ENCODE peak calls at places on chromosomes 1 and 21, in seven cellular contexts. E, Y, S, P, U, N and M are unnamed samples.

GRCh38 chr1:217393901-217394300 is 237.0 kb downstream of the GPATCH2 start:
- DNase-seq in E (no peak), N (peak), S (no peak), P (no peak), U (peak), Y (no peak), M (no peak)

GRCh38 chr1:209398330-209398991 is 185.1 kb upstream of the CAMK1G start:
- DNase-seq in Y (peak), E (peak), U (peak), N (peak), P (peak), S (no peak), M (peak)

GRCh38 chr1:190179817-190180216 is 297.8 kb downstream of the BRINP3 start:
- DNase-seq in Y (no peak), E (no peak), U (no peak), P (no peak), S (no peak), N (peak), M (peak)

GRCh38 chr1:181987334-181987870 is 74.1 kb downstream of the ZNF648 start:
- DNase-seq in N (no peak), Y (no peak), E (no peak), S (no peak), U (no peak), P (no peak), M (peak)

GRCh38 chr1:201982082-201982922 is at the start of gene RNPEP:
- DNase-seq in Y (peak), S (peak), N (peak), E (peak), P (no peak), U (peak), M (peak)

GRCh38 chr1:182085726-182086125 is 24.2 kb upstream of the ZNF648 start:
- DNase-seq in E (no peak), P (no peak), S (no peak), Y (no peak), N (no peak), U (no peak), M (no peak)

GRCh38 chr1:110019790-110020189 is 14.6 kb upstream of the STRIP1 start:
- DNase-seq in P (no peak), Y (no peak), N (no peak), S (no peak), E (no peak), U (no peak), M (no peak)

GRCh38 chr1:94418664-94419655 is 771 bp downstream of the ABCD3 start:
- DNase-seq in N (peak), S (no peak), P (no peak), Y (peak), U (peak), E (no peak), M (peak)

GRCh38 chr1:219040291-219040690 is 133.4 kb upstream of the LYPLAL1 start:
- DNase-seq in N (no peak), Y (no peak), S (no peak), P (no peak), E (no peak), U (no peak), M (no peak)

GRCh38 chr1:64030411-64030810 is 173.0 kb upstream of the UBE2U start:
- DNase-seq in U (no peak), S (no peak), P (no peak), E (no peak), Y (no peak), N (no peak), M (peak)

GRCh38 chr1:65330822-65331221 is 21.5 kb downstream of the DNAJC6 start:
- DNase-seq in S (no peak), Y (no peak), E (no peak), P (no peak), U (peak), N (no peak), M (no peak)

GRCh38 chr1:207494171-207494570 is 1.8 kb upstream of the CR1 start:
- DNase-seq in Y (no peak), E (no peak), N (no peak), P (no peak), U (no peak), S (no peak), M (no peak)

GRCh38 chr1:230682882-230683610 is 30.9 kb downstream of the AGT start:
- DNase-seq in S (no peak), Y (no peak), U (no peak), P (no peak), E (no peak), N (peak), M (no peak)

GRCh38 chr1:13528320-13528719 is 14.5 kb upstream of the LRRC38 start:
- DNase-seq in P (no peak), Y (no peak), U (no peak), S (no peak), N (no peak), E (no peak), M (no peak)

GRCh38 chr1:23525558-23526174 is 5.4 kb downstream of the E2F2 start:
- DNase-seq in E (peak), P (no peak), Y (no peak), S (no peak), N (no peak), U (no peak), M (no peak)

GRCh38 chr1:954927-955326 is 4.1 kb downstream of the NOC2L start:
- DNase-seq in P (no peak), E (no peak), N (no peak), U (no peak), Y (no peak), S (no peak), M (no peak)

GRCh38 chr21:38721983-38722382 is 83.7 kb upstream of the ETS2 start:
- DNase-seq in U (no peak), S (no peak), Y (no peak), E (no peak), P (no peak), N (no peak), M (no peak)

GRCh38 chr1:73310797-73311381 is 887.1 kb downstream of the LRRIQ3 start:
- DNase-seq in U (no peak), S (no peak), E (no peak), N (no peak), Y (no peak), P (no peak), M (no peak)

GRCh38 chr1:186139706-186140105 is 235.3 kb downstream of the TPR start:
- DNase-seq in N (peak), P (peak), U (no peak), S (no peak), E (no peak), Y (no peak), M (peak)

GRCh38 chr1:207389728-207390464 is 64.2 kb upstream of the CR2 start:
- DNase-seq in Y (no peak), U (no peak), N (peak), E (peak), S (no peak), P (no peak), M (peak)

GRCh38 chr1:1272341-1273151 is 1.1 kb downstream of the UBE2J2 start:
- DNase-seq in E (no peak), S (no peak), Y (no peak), P (no peak), N (no peak), U (no peak), M (no peak)

GRCh38 chr1:39509360-39510009 is 18.0 kb downstream of the BMP8A start:
- DNase-seq in Y (peak), S (no peak), N (no peak), U (no peak), E (no peak), P (no peak), M (no peak)

GRCh38 chr1:180542113-180542512 is 16.7 kb upstream of the OVAAL start:
- DNase-seq in P (no peak), N (peak), E (no peak), Y (no peak), U (peak), S (no peak), M (peak)

GRCh38 chr1:211613108-211613947 is 34.4 kb upstream of the SLC30A1 start:
- DNase-seq in Y (peak), E (peak), N (peak), P (peak), S (no peak), U (no peak), M (peak)

GRCh38 chr1:178031856-178032320 is 62.0 kb upstream of the RASAL2 start:
- DNase-seq in P (peak), N (peak), E (peak), S (peak), U (peak), Y (peak), M (peak)

GRCh38 chr1:1058921-1059493 is 15.1 kb downstream of the RNF223 start:
- DNase-seq in P (no peak), N (no peak), E (peak), S (no peak), Y (no peak), U (no peak), M (no peak)

GRCh38 chr1:3241236-3241550 is 172.2 kb downstream of the PRDM16 start:
- DNase-seq in E (no peak), P (no peak), Y (no peak), S (no peak), N (no peak), U (no peak), M (no peak)